ENCODE peak calls at places on chromosomes 7 and 10, in ten cellular contexts. K is GOT3; I is activated naive CD4-positive, alpha-beta T cell; F is effector memory CD4-positive, alpha-beta T cell; Z is GF-D8; N is thoracic aorta; X is stimulated activated CD4-positive, alpha-beta T cell treated with anti-CD3 and anti-CD28 coated beads, Interleukin-1b, Interleukin-23, amount 100 ng/mL, for 24 hours; O is T-helper 17 cell; C is OCI-LY7; G is OCI-M1. D is an unnamed sample.

GRCh38 chr10:97196213-97197029 is 10.7 kb upstream of the SLIT1 start:
- DNase-seq in K (no peak), I (peak; percentile 12), F (peak; percentile 11), Z (peak; percentile 14), N (no peak), X (peak; percentile 54), O (peak; percentile 38), C (peak; percentile 92), G (peak; percentile 41), D (no peak)

GRCh38 chr10:133357293-133358151 is at the start of gene FUOM:
- DNase-seq in K (no peak), I (peak; percentile 40), F (peak; percentile 62), Z (peak; percentile 47), N (no peak), X (peak; percentile 70), O (peak; percentile 69), C (peak; percentile 84), G (peak; percentile 91), D (no peak)

GRCh38 chr7:78176186-78176585 is 377.6 kb downstream of the PHTF2 start:
- DNase-seq in K (no peak), I (no peak), F (no peak), Z (no peak), N (no peak), X (no peak), O (no peak), C (no peak), G (no peak), D (no peak)

GRCh38 chr7:95089414-95089813 is 182.0 kb downstream of the PPP1R9A start:
- DNase-seq in K (no peak), I (no peak), F (no peak), Z (no peak), N (no peak), X (no peak), O (no peak), C (no peak), G (no peak), D (no peak)

GRCh38 chr10:131089150-131089549 is 222.4 kb downstream of the TCERG1L start:
- DNase-seq in K (no peak), I (no peak), F (no peak), Z (no peak), N (no peak), X (no peak), O (no peak), C (no peak), G (no peak), D (no peak)

GRCh38 chr7:95473276-95473985 is 12.3 kb upstream of the ASB4 start:
- DNase-seq in K (no peak), I (no peak), F (no peak), Z (no peak), N (no peak), X (no peak), O (no peak), C (no peak), G (no peak), D (no peak)

GRCh38 chr10:122468923-122469781 is 7.8 kb downstream of the HTRA1 start:
- DNase-seq in K (peak; percentile 59), I (no peak), F (no peak), Z (no peak), N (no peak), X (no peak), O (no peak), C (no peak), G (peak; percentile 11), D (peak; percentile 37)

GRCh38 chr10:82982110-82982608 is 1107.2 kb downstream of the NRG3 start:
- DNase-seq in K (peak; percentile 6), I (no peak), F (no peak), Z (no peak), N (no peak), X (no peak), O (no peak), C (no peak), G (no peak), D (no peak)

GRCh38 chr7:134695321-134695860 is 48.7 kb downstream of the BPGM start:
- DNase-seq in K (no peak), I (no peak), F (no peak), Z (no peak), N (no peak), X (no peak), O (no peak), C (no peak), G (no peak), D (no peak)

GRCh38 chr7:50793115-50793946 is 10.6 kb upstream of the GRB10 start:
- DNase-seq in K (peak; percentile 24), I (no peak), F (no peak), Z (peak; percentile 41), N (no peak), X (no peak), O (no peak), C (no peak), G (peak; percentile 50), D (no peak)

GRCh38 chr10:89954787-89955566 is 253.6 kb downstream of the KIF20B start:
- DNase-seq in K (no peak), I (no peak), F (no peak), Z (no peak), N (no peak), X (no peak), O (no peak), C (peak; percentile 10), G (peak; percentile 57), D (no peak)

GRCh38 chr10:89029785-89030437 is 39.3 kb downstream of the FAS start:
- DNase-seq in K (no peak), I (peak; percentile 9), F (peak; percentile 23), Z (peak; percentile 48), N (peak; percentile 21), X (peak; percentile 58), O (peak; percentile 42), C (peak; percentile 77), G (peak; percentile 90), D (peak; percentile 64)

GRCh38 chr7:42961182-42961581 is 29.0 kb downstream of the MRPL32 start:
- DNase-seq in K (no peak), I (no peak), F (no peak), Z (no peak), N (no peak), X (no peak), O (no peak), C (no peak), G (no peak), D (no peak)

GRCh38 chr10:125158528-125159485 is 1.6 kb downstream of the CTBP2 start:
- DNase-seq in K (no peak), I (no peak), F (no peak), Z (peak; percentile 36), N (no peak), X (no peak), O (no peak), C (no peak), G (peak; percentile 79), D (no peak)

GRCh38 chr7:35596061-35596460 is 98.9 kb downstream of the HERPUD2 start:
- DNase-seq in K (no peak), I (no peak), F (no peak), Z (no peak), N (no peak), X (no peak), O (no peak), C (no peak), G (no peak), D (no peak)

GRCh38 chr10:101716891-101717659 is 22.1 kb upstream of the FBXW4 start:
- DNase-seq in K (no peak), I (no peak), F (no peak), Z (no peak), N (no peak), X (peak; percentile 14), O (no peak), C (no peak), G (no peak), D (no peak)

GRCh38 chr10:30384051-30384674 is 35.1 kb upstream of the MTPAP start:
- DNase-seq in K (no peak), I (no peak), F (no peak), Z (no peak), N (no peak), X (no peak), O (no peak), C (no peak), G (no peak), D (no peak)

GRCh38 chr10:17819836-17820235 is 10.7 kb downstream of the MRC1 start:
- DNase-seq in K (no peak), I (no peak), F (no peak), Z (no peak), N (no peak), X (no peak), O (no peak), C (no peak), G (no peak), D (no peak)

GRCh38 chr7:24334012-24334411 is 50.0 kb downstream of the NPY start:
- DNase-seq in K (no peak), I (no peak), F (no peak), Z (no peak), N (no peak), X (no peak), O (no peak), C (no peak), G (no peak), D (no peak)

GRCh38 chr10:1267148-1267547 is 211.0 kb downstream of the WDR37 start:
- DNase-seq in K (no peak), I (no peak), F (no peak), Z (no peak), N (no peak), X (no peak), O (no peak), C (no peak), G (no peak), D (no peak)

GRCh38 chr7:131844380-131844779 is 288.0 kb upstream of the PODXL start:
- DNase-seq in K (no peak), I (no peak), F (no peak), Z (no peak), N (no peak), X (no peak), O (no peak), C (no peak), G (no peak), D (no peak)

GRCh38 chr7:74297516-74298233 is 8.5 kb downstream of the CLIP2 start:
- DNase-seq in K (no peak), I (no peak), F (no peak), Z (no peak), N (no peak), X (no peak), O (no peak), C (no peak), G (no peak), D (no peak)

GRCh38 chr10:61758440-61758839 is 95.7 kb downstream of the CABCOCO1 start:
- DNase-seq in K (no peak), I (no peak), F (no peak), Z (no peak), N (no peak), X (no peak), O (no peak), C (no peak), G (no peak), D (no peak)

GRCh38 chr7:41964849-41965745 is 262.2 kb upstream of the INHBA start:
- DNase-seq in K (no peak), I (no peak), F (no peak), Z (no peak), N (no peak), X (no peak), O (no peak), C (no peak), G (no peak), D (no peak)

GRCh38 chr7:91636728-91637127 is 243.8 kb downstream of the MTERF1 start:
- DNase-seq in K (no peak), I (no peak), F (no peak), Z (no peak), N (no peak), X (no peak), O (no peak), C (no peak), G (no peak), D (no peak)

GRCh38 chr10:101207026-101207425 is 22.2 kb downstream of the LBX1 start:
- DNase-seq in K (no peak), I (no peak), F (no peak), Z (no peak), N (no peak), X (no peak), O (no peak), C (no peak), G (no peak), D (no peak)

GRCh38 chr7:5064391-5065106 is 18.9 kb downstream of the RBAK start:
- DNase-seq in K (no peak), I (no peak), F (no peak), Z (no peak), N (no peak), X (no peak), O (no peak), C (no peak), G (peak; percentile 3), D (no peak)

GRCh38 chr10:5595591-5596590 is 70.5 kb downstream of the ASB13 start:
- DNase-seq in K (peak; percentile 38), I (no peak), F (no peak), Z (no peak), N (no peak), X (no peak), O (no peak), C (no peak), G (peak; percentile 24), D (peak; percentile 76)